ENCODE peak calls at places on chromosomes 4 and X, in four cellular contexts. A is heart left ventricle, D is NCI-H748 treated with DMSO at 0.1 percent for 48 hours, N is stomach. J is an unnamed sample.

GRCh38 chr4:165331316-165331715 is 3.8 kb downstream of the MSMO1 start:
- DNase-seq in A (no peak), D (peak), N (no peak), J (no peak)

GRCh38 chrX:153049093-153049492 is 7.2 kb upstream of the PNMA3 start:
- DNase-seq in A (no peak), N (no peak), D (no peak), J (no peak)

GRCh38 chrX:120750381-120750780 is 120.5 kb upstream of the C1GALT1C1 start:
- DNase-seq in A (no peak), D (no peak), N (no peak), J (no peak)

GRCh38 chr4:68175562-68176155 is 46.0 kb upstream of the TMPRSS11F start:
- DNase-seq in N (no peak), D (peak), A (no peak), J (peak)

GRCh38 chr4:172897046-172897445 is 271.6 kb upstream of the GALNT7 start:
- DNase-seq in A (no peak), D (no peak), N (no peak), J (no peak)

GRCh38 chr4:185811509-185812364 is at the start of gene SORBS2:
- DNase-seq in D (peak), A (no peak), N (peak), J (peak)

GRCh38 chrX:150038977-150039599 is 100.8 kb upstream of the EOLA2 start:
- DNase-seq in D (no peak), A (no peak), N (no peak), J (no peak)

GRCh38 chrX:76148753-76149152 is 24.1 kb upstream of the PBDC1 start:
- DNase-seq in D (peak), A (peak), N (no peak), J (peak)

GRCh38 chr4:108492816-108493595 is 127.4 kb upstream of the RPL34 start:
- DNase-seq in A (no peak), N (no peak), D (no peak), J (no peak)

GRCh38 chr4:156941940-156942548 is 29.6 kb downstream of the PDGFC start:
- DNase-seq in A (peak), N (peak), D (peak), J (peak)

GRCh38 chr4:71216316-71216959 is 122.4 kb upstream of the SLC4A4 start:
- DNase-seq in N (no peak), D (no peak), A (no peak), J (no peak)

GRCh38 chr4:16439003-16439402 is 212.7 kb upstream of the TAPT1 start:
- DNase-seq in N (no peak), A (no peak), D (no peak), J (no peak)

GRCh38 chrX:10744011-10744410 is 123.6 kb upstream of the MID1 start:
- DNase-seq in A (no peak), D (no peak), N (no peak), J (no peak)

GRCh38 chr4:47839259-47839658 is 1.4 kb upstream of the CORIN start:
- DNase-seq in N (no peak), D (no peak), A (peak), J (no peak)

GRCh38 chr4:4327652-4328121 is 37.6 kb downstream of the ZBTB49 start:
- DNase-seq in D (no peak), N (no peak), A (peak), J (no peak)

GRCh38 chr4:141102367-141102766 is 30.9 kb downstream of the RNF150 start:
- DNase-seq in A (no peak), D (no peak), N (no peak), J (no peak)

GRCh38 chr4:120431180-120431579 is 364.5 kb upstream of the MAD2L1 start:
- DNase-seq in A (no peak), N (no peak), D (no peak), J (no peak)

GRCh38 chrX:19535481-19535880 is 20.2 kb upstream of the MAP3K15 start:
- DNase-seq in A (no peak), D (no peak), N (no peak), J (peak)

GRCh38 chr4:114538012-114538617 is 60.5 kb upstream of the UGT8 start:
- DNase-seq in N (no peak), A (no peak), D (no peak), J (no peak)

GRCh38 chr4:3799496-3799895 is 33.3 kb downstream of the ADRA2C start:
- DNase-seq in N (no peak), A (no peak), D (no peak), J (no peak)

GRCh38 chrX:135396566-135396965 is 25.2 kb upstream of the SMIM10L2A start:
- DNase-seq in D (no peak), A (no peak), N (no peak), J (no peak)

GRCh38 chr4:119559044-119559647 is 69.5 kb downstream of the PDE5A start:
- DNase-seq in N (no peak), A (no peak), D (peak), J (peak)

GRCh38 chrX:78650906-78651437 is 8.2 kb downstream of the RTL3 start:
- DNase-seq in A (no peak), D (no peak), N (no peak), J (no peak)

GRCh38 chr4:169337510-169337909 is 66.8 kb upstream of the SH3RF1 start:
- DNase-seq in N (no peak), A (no peak), D (no peak), J (no peak)

GRCh38 chrX:55161581-55161980 is 58.6 kb upstream of the PAGE5 start:
- DNase-seq in N (no peak), A (no peak), D (no peak), J (peak)

GRCh38 chrX:43595931-43596330 is 60.2 kb upstream of the MAOA start:
- DNase-seq in A (no peak), D (no peak), N (no peak), J (no peak)

GRCh38 chr4:145075742-145076472 is 22.1 kb downstream of the ANAPC10 start:
- DNase-seq in A (no peak), D (no peak), N (no peak), J (no peak)

GRCh38 chrX:20267924-20268701 is 1.4 kb upstream of the RPS6KA3 start:
- DNase-seq in A (peak), D (no peak), N (peak), J (no peak)

GRCh38 chrX:40173662-40174593 is 76.2 kb upstream of the BCOR start:
- DNase-seq in A (no peak), D (no peak), N (peak), J (peak)

GRCh38 chrX:134623293-134624045 is 34.8 kb downstream of the PLAC1 start:
- DNase-seq in N (no peak), D (no peak), A (no peak), J (no peak)

GRCh38 chrX:77415882-77416281 is 31.3 kb upstream of the FGF16 start:
- DNase-seq in D (no peak), N (no peak), A (no peak), J (no peak)

GRCh38 chr4:21792736-21793135 is 155.8 kb downstream of the KCNIP4 start:
- DNase-seq in N (no peak), A (no peak), D (no peak), J (no peak)

J was measured in NCI-H2227 treated with DMSO at 0.1 percent for 48 hours.